ENCODE peak calls at places on chromosomes 16 and 17, in five cellular contexts. F is adrenal gland, S is AG04450, H is tibial artery, B is fibroblast of pulmonary artery. L is an unnamed sample.
A peak's percentile ranks its signal among the peaks of the same experiment; 100 is the strongest.

GRCh38 chr16:81275064-81275532 is 36.6 kb downstream of the BCO1 start:
- DNase-seq in S (no peak), F (no peak), H (no peak), B (no peak), L (no peak)

GRCh38 chr17:45857977-45858708 is 13.5 kb downstream of the SPPL2C start:
- DNase-seq in B (peak; percentile 51), S (no peak), H (no peak), F (no peak), L (peak; percentile 25)

GRCh38 chr17:55433629-55434422 is 12.2 kb upstream of the MMD start:
- DNase-seq in B (peak; percentile 96), S (peak; percentile 89), H (peak; percentile 34), F (no peak), L (peak; percentile 94)

GRCh38 chr17:40538019-40538935 is 27.0 kb downstream of the CCR7 start:
- DNase-seq in S (no peak), F (peak; percentile 95), H (no peak), B (no peak), L (no peak)

GRCh38 chr16:87924041-87924851 is 12.1 kb downstream of the CA5A start:
- DNase-seq in S (no peak), H (no peak), F (no peak), B (no peak), L (no peak)

GRCh38 chr16:80671281-80671849 is 130.6 kb downstream of the DYNLRB2 start:
- DNase-seq in H (no peak), F (no peak), S (no peak), B (no peak), L (no peak)

GRCh38 chr17:17171186-17171585 is 34.9 kb downstream of the PLD6 start:
- DNase-seq in S (no peak), F (no peak), B (no peak), H (no peak), L (no peak)

GRCh38 chr17:80811181-80812105 is 180.2 kb upstream of the CHMP6 start:
- DNase-seq in S (no peak), B (no peak), H (peak; percentile 13), F (peak; percentile 44), L (no peak)

GRCh38 chr17:55295411-55296170 is 30.8 kb downstream of the HLF start:
- DNase-seq in S (peak; percentile 7), F (peak; percentile 89), B (peak; percentile 66), H (peak; percentile 58), L (peak; percentile 59)

GRCh38 chr17:32259596-32259995 is 6.0 kb upstream of the RHBDL3 start:
- DNase-seq in B (peak; percentile 58), H (no peak), F (no peak), S (peak; percentile 53), L (peak; percentile 63)

GRCh38 chr16:87448866-87449265 is 44.0 kb downstream of the ZCCHC14 start:
- DNase-seq in F (no peak), H (no peak), S (no peak), B (no peak), L (no peak)

GRCh38 chr16:87409153-87409552 is 17.0 kb downstream of the MAP1LC3B start:
- DNase-seq in F (no peak), S (no peak), B (no peak), H (no peak), L (no peak)

GRCh38 chr16:11129378-11129781 is 126.6 kb downstream of the SOCS1 start:
- DNase-seq in S (no peak), B (peak; percentile 42), F (no peak), H (no peak), L (peak; percentile 72)

GRCh38 chr16:84907575-84907974 is 87.8 kb downstream of the CRISPLD2 start:
- DNase-seq in B (peak; percentile 60), F (peak; percentile 75), H (peak; percentile 79), S (no peak), L (no peak)

GRCh38 chr17:29930399-29931010 is 477 bp upstream of the SSH2 start:
- DNase-seq in F (no peak), H (no peak), S (no peak), B (no peak), L (peak; percentile 68)

GRCh38 chr17:80786887-80787286 is 204.8 kb upstream of the CHMP6 start:
- DNase-seq in S (no peak), F (no peak), H (no peak), B (no peak), L (no peak)

GRCh38 chr16:66250686-66251405 is 115.6 kb upstream of the CDH5 start:
- DNase-seq in B (peak; percentile 92), H (peak; percentile 87), S (no peak), F (peak; percentile 64), L (peak; percentile 87)

GRCh38 chr16:28623172-28623711 is 13.4 kb upstream of the SULT1A1 start:
- DNase-seq in B (no peak), F (peak; percentile 71), H (no peak), S (no peak), L (peak; percentile 11)

GRCh38 chr17:79090503-79091372 is 16.1 kb downstream of the ENGASE start:
- DNase-seq in F (no peak), H (no peak), S (no peak), B (peak; percentile 22), L (peak; percentile 2)

GRCh38 chr16:75256059-75256870 is 4.8 kb upstream of the BCAR1 start:
- DNase-seq in S (no peak), B (no peak), F (peak; percentile 64), H (peak; percentile 57), L (peak; percentile 22)

GRCh38 chr17:38434178-38434665 is 6.0 kb downstream of the ARHGAP23 start:
- DNase-seq in S (no peak), H (no peak), F (peak; percentile 57), B (no peak), L (no peak)

GRCh38 chr17:37802712-37803416 is 58.0 kb upstream of the HNF1B start:
- DNase-seq in S (no peak), H (peak; percentile 34), F (peak; percentile 69), B (peak; percentile 72), L (peak; percentile 71)

GRCh38 chr17:10666921-10667320 is 9.8 kb upstream of the MYH3 start:
- DNase-seq in B (no peak), S (no peak), H (no peak), F (no peak), L (no peak)

GRCh38 chr16:89847930-89848297 is 19.6 kb downstream of the SPIRE2 start:
- DNase-seq in B (no peak), F (no peak), H (no peak), S (no peak), L (no peak)

GRCh38 chr16:89848974-89849373 is 20.7 kb downstream of the SPIRE2 start:
- DNase-seq in S (no peak), H (no peak), F (no peak), B (no peak), L (no peak)

GRCh38 chr16:90077757-90078593 is 844 bp upstream of the PRDM7 start:
- DNase-seq in S (no peak), B (peak; percentile 46), F (peak; percentile 67), H (no peak), L (peak; percentile 38)

GRCh38 chr17:35352284-35352683 is 21.1 kb downstream of the SLFN11 start:
- DNase-seq in F (no peak), B (no peak), S (no peak), H (no peak), L (no peak)

GRCh38 chr17:58100506-58100905 is 17.3 kb downstream of the DYNLL2 start:
- DNase-seq in S (no peak), B (no peak), F (no peak), H (no peak), L (no peak)

GRCh38 chr17:58094118-58094517 is 10.9 kb downstream of the DYNLL2 start:
- DNase-seq in S (no peak), B (no peak), F (no peak), H (no peak), L (no peak)

GRCh38 chr17:58097384-58098088 is 14.3 kb downstream of the DYNLL2 start:
- DNase-seq in B (no peak), H (no peak), S (no peak), F (no peak), L (no peak)

GRCh38 chr17:58092797-58093385 is 9.7 kb downstream of the DYNLL2 start:
- DNase-seq in B (no peak), S (no peak), H (no peak), F (no peak), L (no peak)

GRCh38 chr17:58096892-58097291 is 13.7 kb downstream of the DYNLL2 start:
- DNase-seq in S (no peak), F (no peak), H (no peak), B (no peak), L (no peak)
- TF ChIP-seq CTCF in S (peak; percentile 10), F (no peak), H (no peak), B (no peak), L (peak; percentile 10)

GRCh38 chr17:49967621-49968379 is 1.2 kb upstream of the DLX4 start:
- DNase-seq in S (no peak), F (no peak), B (peak; percentile 5), H (no peak), L (no peak)
- H3K4me3 ChIP-seq in S (peak overlapping the region; percentile 34), F (peak overlapping the region; percentile 57), B (peak overlapping the region; percentile 42), H (peak overlapping the region; percentile 50), L (peak overlapping the region; percentile 44)

DNA sequence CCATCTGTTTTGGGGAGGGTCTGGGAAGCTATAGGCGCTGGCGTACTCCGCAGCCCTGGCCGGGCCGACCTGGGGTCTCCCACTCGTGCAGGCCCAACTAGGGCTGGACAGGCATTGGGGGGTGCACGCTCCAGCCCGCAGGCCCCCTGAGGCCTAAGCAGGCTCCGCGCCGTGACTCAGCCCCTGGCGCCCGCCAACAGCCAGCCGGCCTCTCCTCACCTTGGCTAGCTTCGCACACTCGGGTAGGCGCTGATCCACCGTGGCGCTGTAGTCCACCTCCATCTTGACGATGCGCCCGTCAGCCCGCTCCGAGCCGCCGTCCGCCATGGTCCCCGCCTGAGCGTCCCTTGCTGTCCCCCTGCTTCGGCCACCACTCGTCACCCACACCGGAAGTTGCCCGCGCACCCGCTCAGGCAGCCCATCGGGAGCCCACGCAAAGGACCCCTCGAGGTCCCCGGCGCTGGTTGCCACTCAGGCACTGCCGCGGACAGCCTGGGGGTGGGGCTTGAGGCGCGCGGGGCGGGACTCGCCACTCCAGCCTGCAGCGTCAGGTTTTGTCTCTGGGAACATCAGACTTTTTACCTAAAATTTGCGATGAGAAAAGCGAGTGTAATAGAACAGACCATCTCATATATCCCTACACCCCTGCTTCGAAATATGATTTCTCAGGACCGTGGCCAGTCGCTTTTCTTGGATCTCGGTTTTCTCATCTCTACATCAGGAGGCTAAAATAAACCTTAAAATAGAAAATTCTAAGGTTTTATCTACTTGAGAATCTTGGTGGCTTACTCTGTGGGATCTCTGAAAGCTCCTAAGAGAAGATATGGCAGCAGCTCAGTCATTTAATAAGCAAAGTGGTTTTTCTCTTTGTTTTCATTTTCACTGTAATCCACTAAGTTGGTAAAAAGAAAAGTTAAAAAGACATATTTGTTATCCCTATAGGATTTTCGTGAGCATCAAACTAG is at the start of gene PSMD12:
- DNase-seq in F (peak; percentile 96), B (peak; percentile 92), S (peak; percentile 67), H (peak; percentile 90), L (peak; percentile 88)
- TF ChIP-seq CTCF in F (no peak), B (no peak), S (no peak), H (no peak), L (no peak)

GRCh38 chr17:75524269-75524970 is 1.1 kb upstream of the LLGL2 start:
- DNase-seq in B (no peak), F (no peak), H (no peak), S (no peak), L (no peak)
- H3K4me3 ChIP-seq in B (no peak overlapping the region), F (peak overlapping the region; percentile 71), H (peak overlapping the region; percentile 79), S (no peak overlapping the region), L (no peak overlapping the region)